ENCODE peak calls at places on chromosome 7, in five cellular contexts. W, M, F, U and O are unnamed samples.

GRCh38 chr7:48109848-48110663 is 21.0 kb downstream of the UPP1 start:
- DNase-seq in W (no peak), M (peak; percentile 42), F (peak; percentile 93), U (peak; percentile 85), O (peak; percentile 69)

GRCh38 chr7:128867241-128867640 is 4.6 kb downstream of the ATP6V1F start:
- DNase-seq in W (no peak), M (no peak), F (no peak), U (no peak), O (no peak)

GRCh38 chr7:57404343-57404966 is 45.5 kb upstream of the ZNF716 start:
- DNase-seq in W (no peak), M (peak; percentile 22), F (no peak), U (no peak), O (no peak)

GRCh38 chr7:106767498-106768323 is 97.4 kb upstream of the PIK3CG start:
- DNase-seq in W (no peak), M (peak; percentile 52), F (no peak), U (no peak), O (no peak)

GRCh38 chr7:156143158-156143557 is 330.9 kb upstream of the SHH start:
- DNase-seq in W (no peak), M (no peak), F (no peak), U (no peak), O (no peak)

GRCh38 chr7:14855033-14855794 is 47.3 kb downstream of the DGKB start:
- DNase-seq in W (no peak), M (no peak), F (no peak), U (no peak), O (no peak)

GRCh38 chr7:96720843-96721242 is 11.2 kb upstream of the SEM1 start:
- DNase-seq in W (no peak), M (peak; percentile 69), F (no peak), U (no peak), O (peak; percentile 11)

GRCh38 chr7:144671429-144671828 is 164.4 kb downstream of the TPK1 start:
- DNase-seq in W (no peak), M (no peak), F (no peak), U (peak; percentile 37), O (no peak)

GRCh38 chr7:137538361-137538762 is 194.8 kb upstream of the PTN start:
- DNase-seq in W (peak; percentile 23), M (peak; percentile 82), F (no peak), U (no peak), O (peak; percentile 58)

GRCh38 chr7:128735433-128735832 is 3.7 kb upstream of the CALU start:
- DNase-seq in W (no peak), M (no peak), F (no peak), U (no peak), O (no peak)

GRCh38 chr7:136183981-136184380 is 206.8 kb upstream of the MTPN start:
- DNase-seq in W (no peak), M (no peak), F (no peak), U (no peak), O (no peak)

GRCh38 chr7:194257-194995 is 2.1 kb downstream of the FAM20C start:
- DNase-seq in W (no peak), M (no peak), F (peak; percentile 39), U (peak; percentile 57), O (peak; percentile 54)

DNA sequence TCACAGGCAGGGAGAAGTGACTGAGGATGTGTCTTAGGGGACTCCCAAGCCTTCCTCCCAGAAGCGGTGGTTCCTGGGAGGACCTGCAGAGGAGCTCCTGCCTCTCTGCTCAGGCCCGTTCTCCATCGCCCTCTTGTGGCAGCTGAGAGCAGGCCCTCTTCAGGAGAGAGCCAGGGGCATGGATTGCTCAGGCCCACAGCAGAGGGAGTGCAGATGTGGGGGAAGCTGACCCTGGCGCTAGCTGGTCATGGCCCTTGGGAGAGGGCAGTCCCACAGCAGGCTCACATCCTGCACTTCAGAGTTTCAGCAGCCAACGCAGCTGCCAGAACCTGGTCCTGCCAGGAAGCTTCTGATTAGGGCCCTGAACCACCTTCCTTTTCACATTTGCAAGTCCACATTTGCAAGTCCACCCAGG is 94.8 kb upstream of the TARP start:
- DNase-seq in W (peak; percentile 19), M (peak; percentile 85), F (peak; percentile 91), U (peak; percentile 95), O (peak; percentile 30)
- TF ChIP-seq CTCF in W (peak; percentile 77), M (peak; percentile 85), F (peak; percentile 68), U (peak; percentile 89), O (peak; percentile 92)

GRCh38 chr7:24847754-24848153 is 90.5 kb upstream of the GSDME start:
- DNase-seq in W (no peak), M (no peak), F (no peak), U (no peak), O (no peak)
- TF ChIP-seq CTCF in W (no peak), M (no peak), F (no peak), U (no peak), O (no peak)

DNA sequence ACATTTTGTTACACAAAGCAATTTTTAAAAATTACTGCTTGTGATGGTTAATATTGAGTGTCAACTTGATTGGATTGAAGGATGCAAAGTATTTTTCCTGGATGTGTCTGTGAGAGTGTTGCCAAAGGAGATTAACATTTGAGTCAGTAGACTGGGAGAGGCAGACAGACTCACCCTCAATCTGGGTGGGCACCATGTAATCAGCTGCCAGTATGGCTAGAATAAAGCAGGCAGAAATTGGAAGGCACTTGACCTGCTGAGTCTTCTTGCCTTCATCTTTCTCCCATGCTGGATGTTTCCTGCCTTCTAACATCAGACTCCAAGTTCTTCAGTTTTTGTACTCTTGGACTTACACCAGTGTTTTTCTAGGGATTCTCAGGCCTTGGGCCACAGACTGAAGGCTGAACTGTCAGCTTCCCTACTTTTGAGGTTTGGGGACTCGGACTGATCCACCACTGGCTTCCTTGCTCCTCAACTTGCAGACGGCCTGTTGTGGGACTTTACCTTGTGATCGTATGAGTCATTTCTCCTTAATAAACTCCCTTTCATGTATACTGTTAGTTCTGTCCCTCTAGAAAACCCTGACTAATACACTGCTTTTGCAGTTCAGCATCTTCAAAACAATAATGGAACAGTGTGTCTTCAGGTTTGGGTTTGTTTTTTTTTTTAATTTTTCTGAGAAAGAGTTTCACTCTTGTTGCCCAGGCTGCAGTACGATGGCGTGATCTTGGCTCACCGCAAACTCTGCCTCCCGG is 244.1 kb upstream of the SEMA3C start:
- DNase-seq in W (peak; percentile 44), M (peak; percentile 68), F (no peak), U (no peak), O (no peak)
- TF ChIP-seq CTCF in W (no peak), M (no peak), F (no peak), U (no peak), O (no peak)

GRCh38 chr7:88354999-88355398 is 48.3 kb upstream of the STEAP4 start:
- DNase-seq in W (no peak), M (no peak), F (no peak), U (no peak), O (no peak)

GRCh38 chr7:88358881-88359280 is 52.2 kb upstream of the STEAP4 start:
- DNase-seq in W (no peak), M (no peak), F (no peak), U (no peak), O (no peak)

GRCh38 chr7:88357295-88357694 is 50.6 kb upstream of the STEAP4 start:
- DNase-seq in W (no peak), M (peak; percentile 76), F (peak; percentile 23), U (no peak), O (peak; percentile 6)

GRCh38 chr7:88358534-88358838 is 51.8 kb upstream of the STEAP4 start:
- DNase-seq in W (no peak), M (no peak), F (no peak), U (no peak), O (no peak)

GRCh38 chr7:88357794-88358533 is 51.3 kb upstream of the STEAP4 start:
- DNase-seq in W (no peak), M (peak; percentile 52), F (no peak), U (no peak), O (peak; percentile 45)
- TF ChIP-seq CTCF in W (peak; percentile 60), M (peak; percentile 74), F (no peak), U (peak; percentile 42), O (no peak)

DNA sequence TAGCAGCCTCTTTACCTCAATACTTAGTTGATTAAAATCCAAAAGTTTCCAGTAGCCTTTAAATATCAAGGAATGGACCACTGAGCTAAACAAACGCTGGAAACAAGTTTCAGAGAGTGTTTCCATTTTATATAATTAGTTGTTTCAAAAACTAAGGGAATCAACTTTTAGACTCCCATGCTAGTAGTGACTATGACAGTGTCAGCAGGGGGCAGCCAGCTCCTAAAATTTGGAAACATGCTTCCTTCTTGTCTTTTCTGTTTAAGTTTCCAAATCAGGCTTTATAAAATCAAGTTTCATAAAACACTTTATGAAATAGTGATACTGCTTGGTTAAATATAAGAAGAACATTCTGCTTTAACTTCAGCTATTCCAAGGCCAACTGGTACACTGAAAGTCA is 138.2 kb upstream of the TMEM229A start:
- DNase-seq in W (no peak), M (no peak), F (peak; percentile 46), U (no peak), O (peak; percentile 46)
- TF ChIP-seq CTCF in W (peak; percentile 33), M (no peak), F (no peak), U (peak; percentile 52), O (peak; percentile 31)

GRCh38 chr7:105578496-105578895 is 2.8 kb downstream of the EFCAB10 start:
- DNase-seq in W (no peak), M (peak; percentile 16), F (no peak), U (no peak), O (peak; percentile 59)

GRCh38 chr7:105580022-105580740 is 1.1 kb downstream of the EFCAB10 start:
- DNase-seq in W (no peak), M (no peak), F (no peak), U (no peak), O (no peak)

GRCh38 chr7:105584165-105584564 is 2.9 kb upstream of the EFCAB10 start:
- DNase-seq in W (no peak), M (no peak), F (no peak), U (no peak), O (no peak)

GRCh38 chr7:105583061-105583460 is 1.8 kb upstream of the EFCAB10 start:
- DNase-seq in W (no peak), M (no peak), F (no peak), U (no peak), O (no peak)

GRCh38 chr7:105581066-105581811 is at the start of gene EFCAB10:
- DNase-seq in W (peak; percentile 61), M (peak; percentile 51), F (peak; percentile 97), U (peak; percentile 99), O (peak; percentile 81)
- TF ChIP-seq CTCF in W (peak; percentile 27), M (no peak), F (no peak), U (peak; percentile 46), O (peak; percentile 14)

GRCh38 chr7:98526059-98526458 is 91.0 kb upstream of the NPTX2 start:
- DNase-seq in W (no peak), M (no peak), F (no peak), U (no peak), O (no peak)

GRCh38 chr7:98528079-98528478 is 89.0 kb upstream of the NPTX2 start:
- DNase-seq in W (no peak), M (no peak), F (no peak), U (no peak), O (no peak)

GRCh38 chr7:98536803-98537202 is 80.3 kb upstream of the NPTX2 start:
- DNase-seq in W (no peak), M (no peak), F (no peak), U (no peak), O (no peak)

GRCh38 chr7:98534493-98534892 is 82.6 kb upstream of the NPTX2 start:
- DNase-seq in W (no peak), M (no peak), F (no peak), U (no peak), O (no peak)

DNA sequence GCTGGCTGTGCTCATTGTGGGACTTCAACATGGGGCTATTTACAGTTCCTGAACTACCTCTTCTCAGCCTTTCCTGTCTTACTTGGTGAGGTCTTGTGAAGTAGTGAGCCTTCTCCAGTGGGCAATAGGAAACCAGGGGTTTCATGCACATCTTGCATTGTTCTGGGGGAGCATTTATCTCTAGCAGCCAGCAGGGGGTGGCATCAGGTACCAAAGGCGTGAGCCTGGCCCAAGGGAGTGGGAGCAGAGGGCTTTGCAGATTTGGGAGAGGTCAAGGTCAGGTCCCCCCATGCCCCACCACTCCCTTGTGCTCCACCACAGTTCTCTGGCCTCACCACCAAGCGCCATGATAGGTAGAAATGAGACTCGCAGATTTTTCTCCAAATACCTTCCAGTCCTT is 85.4 kb upstream of the NPTX2 start:
- DNase-seq in W (no peak), M (no peak), F (no peak), U (no peak), O (no peak)
- TF ChIP-seq CTCF in W (no peak), M (no peak), F (no peak), U (peak; percentile 31), O (no peak)